ENCODE peak calls at places on chromosomes 11 and 22, in eight cellular contexts. One of them, this sample, is unnamed.

GRCh38 chr22:26484360-26484706 is 656 bp downstream of the SRRD start:
- DNase-seq in Peyer's patch: no peak
- DNase-seq in esophagus squamous epithelium: no peak
- DNase-seq in left lung: no peak
- DNase-seq in osteoblast: no peak
- DNase-seq in fibroblast of pulmonary artery: no peak
- DNase-seq in GM06990: no peak
- DNase-seq in glutamatergic neuron: no peak
- DNase-seq in this sample: no peak

GRCh38 chr11:96091476-96091875 is 167.6 kb upstream of the MTMR2 start:
- DNase-seq in Peyer's patch: no peak
- DNase-seq in GM06990: no peak
- DNase-seq in esophagus squamous epithelium: no peak
- DNase-seq in left lung: no peak
- DNase-seq in glutamatergic neuron: no peak
- DNase-seq in osteoblast: no peak
- DNase-seq in fibroblast of pulmonary artery: no peak
- DNase-seq in this sample: no peak

GRCh38 chr11:6201486-6201885 is 2.5 kb downstream of the OR52W1 start:
- DNase-seq in Peyer's patch: no peak
- DNase-seq in left lung: no peak
- DNase-seq in osteoblast: no peak
- DNase-seq in esophagus squamous epithelium: no peak
- DNase-seq in fibroblast of pulmonary artery: no peak
- DNase-seq in glutamatergic neuron: no peak
- DNase-seq in GM06990: no peak
- DNase-seq in this sample: peak

GRCh38 chr11:88297320-88298263 is 39.9 kb downstream of the CTSC start:
- DNase-seq in glutamatergic neuron: no peak
- DNase-seq in GM06990: no peak
- DNase-seq in left lung: no peak
- DNase-seq in osteoblast: no peak
- DNase-seq in fibroblast of pulmonary artery: no peak
- DNase-seq in esophagus squamous epithelium: no peak
- DNase-seq in Peyer's patch: no peak
- DNase-seq in this sample: no peak

GRCh38 chr11:96037267-96037990 is 113.5 kb upstream of the MTMR2 start:
- DNase-seq in GM06990: no peak
- DNase-seq in esophagus squamous epithelium: no peak
- DNase-seq in left lung: no peak
- DNase-seq in osteoblast: peak
- DNase-seq in fibroblast of pulmonary artery: peak
- DNase-seq in Peyer's patch: no peak
- DNase-seq in glutamatergic neuron: no peak
- DNase-seq in this sample: no peak

GRCh38 chr11:15468471-15468870 is 353.7 kb downstream of the INSC start:
- DNase-seq in fibroblast of pulmonary artery: no peak
- DNase-seq in Peyer's patch: no peak
- DNase-seq in osteoblast: no peak
- DNase-seq in GM06990: no peak
- DNase-seq in glutamatergic neuron: no peak
- DNase-seq in esophagus squamous epithelium: no peak
- DNase-seq in left lung: no peak
- DNase-seq in this sample: no peak

GRCh38 chr11:76524919-76525318 is 80.1 kb downstream of the EMSY start:
- DNase-seq in GM06990: no peak
- DNase-seq in Peyer's patch: no peak
- DNase-seq in osteoblast: peak
- DNase-seq in left lung: no peak
- DNase-seq in glutamatergic neuron: no peak
- DNase-seq in esophagus squamous epithelium: no peak
- DNase-seq in fibroblast of pulmonary artery: peak
- DNase-seq in this sample: no peak

GRCh38 chr22:20243545-20244249 is 24.4 kb downstream of the RTN4R start:
- DNase-seq in glutamatergic neuron: no peak
- DNase-seq in Peyer's patch: no peak
- DNase-seq in fibroblast of pulmonary artery: peak
- DNase-seq in osteoblast: peak
- DNase-seq in esophagus squamous epithelium: no peak
- DNase-seq in GM06990: no peak
- DNase-seq in left lung: peak
- DNase-seq in this sample: no peak

GRCh38 chr11:43756575-43756974 is 76.0 kb downstream of the HSD17B12 start:
- DNase-seq in fibroblast of pulmonary artery: peak
- DNase-seq in esophagus squamous epithelium: no peak
- DNase-seq in Peyer's patch: no peak
- DNase-seq in GM06990: no peak
- DNase-seq in left lung: no peak
- DNase-seq in osteoblast: peak
- DNase-seq in glutamatergic neuron: no peak
- DNase-seq in this sample: no peak

GRCh38 chr22:37604875-37605274 is 3.8 kb upstream of the GGA1 start:
- DNase-seq in GM06990: no peak
- DNase-seq in esophagus squamous epithelium: no peak
- DNase-seq in glutamatergic neuron: no peak
- DNase-seq in fibroblast of pulmonary artery: no peak
- DNase-seq in Peyer's patch: no peak
- DNase-seq in osteoblast: no peak
- DNase-seq in left lung: no peak
- DNase-seq in this sample: no peak

GRCh38 chr11:2811206-2812091 is 74.1 kb downstream of the CDKN1C start:
- DNase-seq in glutamatergic neuron: peak
- DNase-seq in GM06990: no peak
- DNase-seq in left lung: no peak
- DNase-seq in Peyer's patch: no peak
- DNase-seq in fibroblast of pulmonary artery: no peak
- DNase-seq in osteoblast: peak
- DNase-seq in esophagus squamous epithelium: no peak
- DNase-seq in this sample: no peak

GRCh38 chr22:27105142-27106025 is 448.0 kb downstream of the MIAT start:
- DNase-seq in fibroblast of pulmonary artery: peak
- DNase-seq in glutamatergic neuron: no peak
- DNase-seq in esophagus squamous epithelium: no peak
- DNase-seq in GM06990: no peak
- DNase-seq in left lung: peak
- DNase-seq in Peyer's patch: no peak
- DNase-seq in osteoblast: peak
- DNase-seq in this sample: no peak

GRCh38 chr11:95608093-95608492 is 181.5 kb downstream of the FAM76B start:
- DNase-seq in Peyer's patch: no peak
- DNase-seq in esophagus squamous epithelium: no peak
- DNase-seq in left lung: no peak
- DNase-seq in GM06990: no peak
- DNase-seq in fibroblast of pulmonary artery: no peak
- DNase-seq in glutamatergic neuron: no peak
- DNase-seq in osteoblast: no peak
- DNase-seq in this sample: no peak

DNA sequence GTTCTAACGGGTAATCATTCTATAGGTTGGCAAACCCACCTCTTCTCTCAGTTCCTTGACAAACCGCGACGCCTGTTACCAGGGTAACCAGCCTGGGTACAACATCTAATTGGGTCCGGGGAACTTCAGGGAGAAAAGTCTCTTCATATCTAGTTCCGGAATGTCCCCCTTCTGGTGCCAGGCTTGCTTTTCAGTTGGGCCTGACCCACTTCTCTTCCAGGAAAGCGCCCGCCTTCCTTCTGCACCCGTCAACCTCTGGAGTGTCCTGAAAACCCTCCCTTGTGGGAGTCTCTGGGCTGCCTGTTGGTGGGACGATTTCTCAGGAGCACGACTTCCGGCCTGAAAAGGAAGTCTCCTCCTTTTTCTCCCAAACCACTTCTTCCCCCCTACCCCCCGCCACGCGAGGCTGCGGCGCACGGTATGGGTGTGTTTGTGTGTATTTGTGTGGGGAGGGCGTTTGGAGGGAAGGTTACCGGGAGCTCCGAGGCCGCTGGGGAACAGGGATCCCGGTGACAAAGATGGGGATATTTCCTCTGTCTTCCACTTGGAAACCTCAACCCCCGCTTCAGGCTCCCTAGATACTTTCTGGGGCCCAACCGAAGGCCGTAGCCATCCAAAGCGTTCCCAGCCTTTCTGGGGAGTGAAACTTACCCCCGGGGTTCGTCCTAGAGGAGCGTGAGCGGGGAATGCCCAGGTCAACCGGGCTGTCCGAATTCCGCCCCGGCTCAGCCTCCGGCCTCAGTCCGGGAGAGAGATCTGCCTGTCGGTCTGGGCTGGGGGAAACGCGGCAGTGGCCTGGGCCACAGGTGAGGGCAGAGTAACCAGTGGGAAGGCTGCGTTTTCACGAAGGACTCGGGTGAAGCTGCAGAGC is at the start of the genes NKAPD1 and PIH1D2:
- DNase-seq in osteoblast: peak
- DNase-seq in Peyer's patch: peak
- DNase-seq in GM06990: peak
- DNase-seq in left lung: peak
- DNase-seq in fibroblast of pulmonary artery: peak
- DNase-seq in glutamatergic neuron: peak
- DNase-seq in esophagus squamous epithelium: peak
- DNase-seq in this sample: peak
- TF ChIP-seq CTCF in osteoblast: peak
- TF ChIP-seq CTCF in Peyer's patch: no peak
- TF ChIP-seq CTCF in GM06990: peak
- TF ChIP-seq CTCF in left lung: no peak
- TF ChIP-seq CTCF in fibroblast of pulmonary artery: peak
- TF ChIP-seq CTCF in glutamatergic neuron: no peak
- TF ChIP-seq CTCF in esophagus squamous epithelium: no peak
- TF ChIP-seq CTCF in this sample: no peak

GRCh38 chr22:24599514-24599913 is 3.5 kb upstream of the GGT1 start:
- DNase-seq in esophagus squamous epithelium: no peak
- DNase-seq in left lung: no peak
- DNase-seq in glutamatergic neuron: no peak
- DNase-seq in fibroblast of pulmonary artery: no peak
- DNase-seq in Peyer's patch: no peak
- DNase-seq in GM06990: no peak
- DNase-seq in osteoblast: no peak
- DNase-seq in this sample: no peak
- TF ChIP-seq CTCF in esophagus squamous epithelium: no peak
- TF ChIP-seq CTCF in left lung: no peak
- TF ChIP-seq CTCF in glutamatergic neuron: no peak
- TF ChIP-seq CTCF in fibroblast of pulmonary artery: no peak
- TF ChIP-seq CTCF in Peyer's patch: no peak
- TF ChIP-seq CTCF in GM06990: no peak
- TF ChIP-seq CTCF in osteoblast: no peak
- TF ChIP-seq CTCF in this sample: no peak

DNA sequence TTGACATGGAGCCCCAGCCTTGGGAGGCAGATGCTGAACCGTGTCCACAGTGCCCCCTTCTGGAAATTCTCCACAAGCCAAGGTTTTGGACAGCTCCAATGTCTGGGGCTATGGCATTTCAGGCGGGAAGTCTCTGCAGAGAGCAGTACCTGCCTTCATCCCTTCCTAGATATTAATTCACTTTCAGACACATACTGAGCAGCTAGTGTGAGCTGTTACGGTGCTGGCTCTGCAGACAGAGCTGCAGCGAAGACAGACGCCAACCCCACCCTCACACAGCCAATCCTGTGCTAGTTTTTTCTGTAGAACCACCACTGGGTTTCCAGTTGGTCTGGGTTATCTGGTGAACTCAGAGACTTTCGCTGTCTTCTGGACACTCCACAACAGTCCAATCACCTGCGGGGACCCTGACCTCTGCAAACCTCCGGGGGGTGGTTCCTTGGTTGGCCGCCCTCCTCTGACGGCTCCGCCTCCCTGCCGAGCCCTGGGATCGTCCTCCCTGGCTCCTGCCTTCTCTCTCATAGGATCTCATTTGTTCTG is 9.1 kb downstream of the LMF2 start:
- DNase-seq in Peyer's patch: peak
- DNase-seq in esophagus squamous epithelium: no peak
- DNase-seq in osteoblast: peak
- DNase-seq in GM06990: no peak
- DNase-seq in left lung: no peak
- DNase-seq in glutamatergic neuron: peak
- DNase-seq in fibroblast of pulmonary artery: peak
- DNase-seq in this sample: no peak
- TF ChIP-seq CTCF in Peyer's patch: peak
- TF ChIP-seq CTCF in esophagus squamous epithelium: peak
- TF ChIP-seq CTCF in osteoblast: peak
- TF ChIP-seq CTCF in GM06990: peak
- TF ChIP-seq CTCF in left lung: peak
- TF ChIP-seq CTCF in glutamatergic neuron: peak
- TF ChIP-seq CTCF in fibroblast of pulmonary artery: peak
- TF ChIP-seq CTCF in this sample: peak

GRCh38 chr22:22201185-22201924 is 43.2 kb upstream of the VPREB1 start:
- DNase-seq in left lung: no peak
- DNase-seq in esophagus squamous epithelium: no peak
- DNase-seq in Peyer's patch: no peak
- DNase-seq in GM06990: peak
- DNase-seq in glutamatergic neuron: peak
- DNase-seq in fibroblast of pulmonary artery: peak
- DNase-seq in osteoblast: peak
- DNase-seq in this sample: peak
- TF ChIP-seq CTCF in left lung: peak
- TF ChIP-seq CTCF in esophagus squamous epithelium: peak
- TF ChIP-seq CTCF in Peyer's patch: peak
- TF ChIP-seq CTCF in GM06990: peak
- TF ChIP-seq CTCF in glutamatergic neuron: peak
- TF ChIP-seq CTCF in fibroblast of pulmonary artery: peak
- TF ChIP-seq CTCF in osteoblast: peak
- TF ChIP-seq CTCF in this sample: peak

DNA sequence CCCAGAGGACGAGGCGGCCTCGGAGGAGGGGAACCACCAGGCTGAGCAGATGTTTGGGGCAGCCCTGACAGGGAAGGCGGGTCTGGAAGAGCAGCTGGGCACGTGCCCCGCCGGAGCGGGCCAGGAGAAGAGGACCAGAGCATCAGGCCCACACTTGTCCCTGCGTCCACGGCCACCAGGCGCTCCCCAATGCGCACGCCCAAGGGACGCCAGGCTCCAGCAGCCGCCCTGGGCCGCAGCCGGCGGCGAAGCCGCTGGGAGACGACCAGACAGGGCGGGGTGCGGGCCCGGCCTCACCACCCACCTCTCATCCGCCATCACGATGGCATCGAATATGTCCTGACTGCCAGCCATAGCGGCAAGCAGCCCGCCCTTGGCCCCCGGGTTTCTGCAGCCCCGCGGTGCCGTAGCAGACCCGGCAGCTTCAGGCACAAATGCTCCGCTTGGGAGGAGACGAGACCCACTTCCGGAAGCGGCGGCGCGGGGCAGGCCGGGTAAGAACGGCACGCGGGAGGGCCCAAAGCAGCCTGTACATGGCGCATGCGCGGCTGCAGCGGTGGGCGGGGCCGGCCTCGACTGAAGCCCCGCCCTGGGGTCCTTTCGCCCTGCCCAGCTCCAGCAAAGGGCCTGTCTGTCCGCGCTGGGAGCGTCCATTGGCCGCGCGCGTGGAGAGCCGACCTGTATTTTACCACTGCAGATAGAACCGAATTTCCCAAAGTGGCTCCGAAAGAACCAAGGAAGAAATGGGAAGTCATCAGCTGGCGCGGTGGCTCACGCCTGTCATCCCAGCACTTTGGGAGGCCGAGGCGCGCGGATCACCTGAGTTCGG is at the start of gene LTO1:
- DNase-seq in Peyer's patch: peak
- DNase-seq in left lung: peak
- DNase-seq in GM06990: peak
- DNase-seq in esophagus squamous epithelium: peak
- DNase-seq in fibroblast of pulmonary artery: peak
- DNase-seq in osteoblast: peak
- DNase-seq in glutamatergic neuron: peak
- DNase-seq in this sample: peak
- TF ChIP-seq CTCF in Peyer's patch: no peak
- TF ChIP-seq CTCF in left lung: no peak
- TF ChIP-seq CTCF in GM06990: no peak
- TF ChIP-seq CTCF in esophagus squamous epithelium: no peak
- TF ChIP-seq CTCF in fibroblast of pulmonary artery: no peak
- TF ChIP-seq CTCF in osteoblast: no peak
- TF ChIP-seq CTCF in glutamatergic neuron: peak
- TF ChIP-seq CTCF in this sample: no peak